ENCODE peak calls at places on chromosomes 1 and 21, in seven cellular contexts. M is tibial nerve, G is sigmoid colon, A is heart left ventricle, U is testis, X is HCT116, R is K562. K is an unnamed sample.

GRCh38 chr1:232472485-232473041 is 157.4 kb downstream of the SIPA1L2 start:
- DNase-seq in M (no peak), G (no peak), A (no peak), U (no peak), X (no peak), R (no peak), K (no peak)

GRCh38 chr1:117735045-117735992 is 129.5 kb downstream of the TENT5C start:
- DNase-seq in M (no peak), G (no peak), A (peak; percentile 26), U (peak; percentile 64), X (no peak), R (no peak), K (no peak)

GRCh38 chr1:32907435-32907834 is 6.2 kb upstream of the TMEM54 start:
- DNase-seq in M (no peak), G (no peak), A (no peak), U (no peak), X (no peak), R (no peak), K (no peak)

GRCh38 chr1:177274687-177275211 is 104.0 kb downstream of the BRINP2 start:
- DNase-seq in M (no peak), G (peak; percentile 75), A (peak; percentile 50), U (peak; percentile 60), X (no peak), R (no peak), K (no peak)

GRCh38 chr1:209645574-209646452 is 6.4 kb downstream of the LAMB3 start:
- DNase-seq in M (no peak), G (no peak), A (peak; percentile 44), U (no peak), X (no peak), R (peak; percentile 55), K (no peak)

GRCh38 chr1:156160744-156161181 is 7.4 kb downstream of the SEMA4A start:
- DNase-seq in M (peak; percentile 82), G (peak; percentile 95), A (peak; percentile 92), U (peak; percentile 88), X (no peak), R (peak; percentile 97), K (peak; percentile 82)

GRCh38 chr21:35646606-35647005 is 413.7 kb downstream of the SETD4 start:
- DNase-seq in M (no peak), G (no peak), A (no peak), U (no peak), X (no peak), R (no peak), K (no peak)

GRCh38 chr1:172698224-172698623 is 39.3 kb downstream of the FASLG start:
- DNase-seq in M (no peak), G (no peak), A (no peak), U (no peak), X (no peak), R (no peak), K (no peak)

GRCh38 chr1:2597441-2598328 is 11.1 kb downstream of the PRXL2B start:
- DNase-seq in M (peak; percentile 1), G (peak; percentile 59), A (no peak), U (no peak), X (no peak), R (peak; percentile 39), K (peak; percentile 35)

GRCh38 chr1:218330043-218330623 is 15.0 kb upstream of the TGFB2 start:
- DNase-seq in M (no peak), G (no peak), A (no peak), U (no peak), X (peak; percentile 31), R (peak; percentile 31), K (no peak)

GRCh38 chr1:207316622-207317510 is 4.6 kb upstream of the CD55 start:
- DNase-seq in M (no peak), G (peak; percentile 63), A (no peak), U (no peak), X (peak; percentile 56), R (no peak), K (no peak)

GRCh38 chr1:1399870-1400575 is 888 bp upstream of the CCNL2 start:
- DNase-seq in M (no peak), G (no peak), A (no peak), U (no peak), X (no peak), R (no peak), K (no peak)

GRCh38 chr21:39660596-39660995 is 47.9 kb downstream of the B3GALT5 start:
- DNase-seq in M (no peak), G (peak; percentile 84), A (peak; percentile 67), U (peak; percentile 32), X (no peak), R (no peak), K (no peak)

GRCh38 chr1:81670286-81670685 is 130.4 kb upstream of the ADGRL2 start:
- DNase-seq in M (peak; percentile 19), G (peak; percentile 82), A (peak; percentile 79), U (peak; percentile 89), X (no peak), R (no peak), K (peak; percentile 55)

GRCh38 chr1:232306269-232306911 is 323.5 kb downstream of the SIPA1L2 start:
- DNase-seq in M (no peak), G (peak; percentile 81), A (peak; percentile 68), U (no peak), X (no peak), R (no peak), K (no peak)

GRCh38 chr1:211928222-211928856 is 97.8 kb upstream of the LPGAT1 start:
- DNase-seq in M (no peak), G (no peak), A (no peak), U (no peak), X (no peak), R (peak; percentile 87), K (no peak)

GRCh38 chr1:71296551-71296950 is 215.7 kb upstream of the ZRANB2 start:
- DNase-seq in M (no peak), G (no peak), A (no peak), U (no peak), X (no peak), R (no peak), K (no peak)

GRCh38 chr1:69915347-69915746 is 290.0 kb downstream of the LRRC40 start:
- DNase-seq in M (no peak), G (no peak), A (no peak), U (no peak), X (no peak), R (no peak), K (no peak)

GRCh38 chr1:10900691-10901090 is 104.2 kb upstream of the CASZ1 start:
- DNase-seq in M (no peak), G (no peak), A (no peak), U (no peak), X (no peak), R (no peak), K (peak; percentile 23)

GRCh38 chr1:181135815-181136737 is 47.6 kb downstream of the IER5 start:
- DNase-seq in M (no peak), G (no peak), A (no peak), U (no peak), X (no peak), R (no peak), K (no peak)

GRCh38 chr1:57281324-57281723 is 142.5 kb downstream of the DAB1 start:
- DNase-seq in M (no peak), G (no peak), A (no peak), U (no peak), X (no peak), R (no peak), K (peak; percentile 78)

GRCh38 chr1:68955424-68955823 is 458.5 kb upstream of the DEPDC1 start:
- DNase-seq in M (no peak), G (no peak), A (no peak), U (no peak), X (no peak), R (no peak), K (no peak)

GRCh38 chr1:153697191-153697872 is 18.8 kb downstream of the NPR1 start:
- DNase-seq in M (no peak), G (peak; percentile 82), A (peak; percentile 43), U (peak; percentile 89), X (no peak), R (peak; percentile 93), K (no peak)

GRCh38 chr1:83860506-83861221 is 138.3 kb downstream of the TTLL7 start:
- DNase-seq in M (peak; percentile 58), G (peak; percentile 77), A (peak; percentile 78), U (peak; percentile 94), X (peak; percentile 31), R (peak; percentile 52), K (peak; percentile 92)

GRCh38 chr1:160645386-160646063 is 1.3 kb downstream of the SLAMF1 start:
- DNase-seq in M (no peak), G (no peak), A (no peak), U (no peak), X (no peak), R (no peak), K (peak; percentile 15)

GRCh38 chr1:5393591-5393990 is 598.6 kb downstream of the NPHP4 start:
- DNase-seq in M (no peak), G (no peak), A (no peak), U (no peak), X (no peak), R (no peak), K (no peak)

GRCh38 chr21:33383056-33383888 is 19.9 kb upstream of the IFNGR2 start:
- DNase-seq in M (no peak), G (peak; percentile 75), A (peak; percentile 70), U (peak; percentile 61), X (peak; percentile 86), R (peak; percentile 37), K (peak; percentile 81)
- TF ChIP-seq POLR2A in M (no peak), G (no peak), A (no peak), U (no peak), X (no peak), R (no peak), K (peak; percentile 43)

GRCh38 chr21:42798106-42798505 is 81.2 kb downstream of the WDR4 start:
- DNase-seq in M (no peak), G (no peak), A (no peak), U (no peak), X (no peak), R (no peak), K (no peak)
- H3K4me1 ChIP-seq in M (no peaks in the 10 kb centered on the region), G (no peaks in the 10 kb centered on the region), A (no peaks in the 10 kb centered on the region), U (no peaks in the 10 kb centered on the region), X (peaks cover 2% of the 10 kb centered on the region), R (no peaks in the 10 kb centered on the region), K (no peaks in the 10 kb centered on the region)

DNA sequence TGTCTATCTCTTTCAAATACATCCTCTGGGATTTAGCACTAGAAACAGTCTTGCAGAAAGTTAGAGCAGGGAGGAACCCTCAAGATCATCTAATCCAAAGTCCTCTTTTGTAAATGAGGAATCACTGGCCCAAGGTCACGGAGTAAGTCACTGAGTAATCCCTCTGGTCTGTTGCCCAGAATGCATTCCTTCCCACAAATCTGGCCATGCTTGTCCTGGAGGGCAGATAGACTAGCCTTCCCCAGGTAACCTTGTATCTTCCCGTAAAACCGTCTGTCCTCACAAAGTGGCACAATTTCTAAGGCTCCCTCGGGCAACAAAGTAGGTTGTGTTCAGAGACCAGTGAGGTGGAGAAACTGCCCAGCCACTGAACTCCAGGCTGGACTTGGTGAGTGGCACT is 46.2 kb downstream of the DDR2 start:
- DNase-seq in M (no peak), G (peak; percentile 80), A (peak; percentile 14), U (peak; percentile 67), X (peak; percentile 34), R (no peak), K (no peak)
- H3K27ac ChIP-seq in M (no peak overlapping the region), G (peak overlapping the region; percentile 80), A (peak overlapping the region; percentile 33), U (peak overlapping the region; percentile 21), X (peak overlapping the region; percentile 39), R (no peak overlapping the region), K (no peak overlapping the region)

DNA sequence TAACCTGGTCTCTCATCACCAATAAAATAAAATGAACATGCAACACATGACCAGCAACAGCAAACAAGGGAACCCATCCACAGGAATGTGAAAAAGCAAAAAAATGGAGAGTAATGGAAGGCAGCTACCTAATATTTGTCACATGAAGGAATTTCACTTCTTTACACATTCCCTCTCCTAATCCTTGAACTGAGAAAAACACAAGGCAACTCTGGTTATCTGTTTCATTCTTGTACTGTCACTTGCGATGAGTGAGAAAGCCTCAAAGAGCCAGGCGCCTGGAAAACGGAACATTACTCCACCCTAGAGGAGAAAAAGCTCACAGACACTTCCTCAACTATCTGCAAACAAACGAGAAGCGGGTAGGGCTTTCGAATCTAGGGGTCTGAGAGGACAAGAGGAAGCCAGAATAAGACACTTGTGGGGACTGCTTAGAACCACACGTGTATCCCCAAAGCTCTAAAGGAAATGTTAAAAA is 13.8 kb downstream of the HSF2BP start:
- DNase-seq in M (no peak), G (peak; percentile 73), A (peak; percentile 58), U (peak; percentile 85), X (no peak), R (no peak), K (peak; percentile 60)
- TF ChIP-seq POLR2A in M (no peak), G (no peak), A (no peak), U (no peak), X (no peak), R (no peak), K (no peak)